ENCODE peak calls at places on chromosome 21, in nine cellular contexts. E, O, L, R, V, S, W, Z and A are unnamed samples.
A peak's percentile ranks its signal among the peaks of the same experiment; 100 is the strongest.

GRCh38 chr21:41282412-41282811 is 34.2 kb upstream of the FAM3B start:
- DNase-seq in E (no peak), O (no peak), L (no peak), R (no peak), V (no peak), S (no peak), W (no peak), Z (no peak), A (no peak)

GRCh38 chr21:33313183-33313582 is 11.6 kb upstream of the IFNAR1 start:
- DNase-seq in E (no peak), O (no peak), L (no peak), R (no peak), V (no peak), S (no peak), W (no peak), Z (no peak), A (no peak)

GRCh38 chr21:46151989-46152938 is 3.1 kb downstream of the FTCD start:
- DNase-seq in E (no peak), O (no peak), L (no peak), R (no peak), V (no peak), S (no peak), W (no peak), Z (no peak), A (no peak)

GRCh38 chr21:15992171-15992570 is 262.4 kb downstream of the USP25 start:
- DNase-seq in E (peak; percentile 63), O (peak; percentile 67), L (no peak), R (no peak), V (peak; percentile 63), S (no peak), W (no peak), Z (no peak), A (no peak)

GRCh38 chr21:28937737-28938136 is 54.9 kb downstream of the LTN1 start:
- DNase-seq in E (no peak), O (no peak), L (no peak), R (no peak), V (no peak), S (no peak), W (no peak), Z (no peak), A (no peak)

GRCh38 chr21:43634618-43635017 is 24.7 kb downstream of the HSF2BP start:
- DNase-seq in E (peak; percentile 60), O (peak; percentile 56), L (no peak), R (no peak), V (peak; percentile 25), S (no peak), W (no peak), Z (no peak), A (no peak)

GRCh38 chr21:45085700-45086099 is 11.3 kb downstream of the ADARB1 start:
- DNase-seq in E (no peak), O (no peak), L (no peak), R (no peak), V (no peak), S (no peak), W (no peak), Z (no peak), A (no peak)

GRCh38 chr21:44020551-44020950 is 8.4 kb downstream of the TRAPPC10 start:
- DNase-seq in E (no peak), O (no peak), L (no peak), R (no peak), V (no peak), S (no peak), W (no peak), Z (no peak), A (no peak)

GRCh38 chr21:28671549-28672195 is 321.0 kb downstream of the LTN1 start:
- DNase-seq in E (no peak), O (no peak), L (no peak), R (no peak), V (no peak), S (no peak), W (no peak), Z (no peak), A (no peak)

GRCh38 chr21:43025636-43026180 is 49.9 kb downstream of the CBS start:
- DNase-seq in E (peak; percentile 78), O (peak; percentile 69), L (no peak), R (no peak), V (peak; percentile 85), S (peak; percentile 89), W (peak; percentile 13), Z (peak; percentile 86), A (no peak)

GRCh38 chr21:41369105-41369914 is 7.5 kb downstream of the MX2 start:
- DNase-seq in E (peak; percentile 3), O (no peak), L (no peak), R (no peak), V (no peak), S (no peak), W (no peak), Z (no peak), A (no peak)

GRCh38 chr21:45508607-45509565 is 33.4 kb downstream of the SLC19A1 start:
- DNase-seq in E (no peak), O (no peak), L (no peak), R (no peak), V (no peak), S (no peak), W (no peak), Z (no peak), A (no peak)

GRCh38 chr21:22575165-22575584 is 1577.0 kb downstream of the NCAM2 start:
- DNase-seq in E (no peak), O (no peak), L (no peak), R (no peak), V (no peak), S (peak; percentile 10), W (no peak), Z (no peak), A (no peak)

GRCh38 chr21:28592205-28592845 is 400.4 kb downstream of the LTN1 start:
- DNase-seq in E (no peak), O (no peak), L (no peak), R (no peak), V (no peak), S (no peak), W (no peak), Z (no peak), A (no peak)

GRCh38 chr21:23809573-23809972 is 1797.7 kb downstream of the MRPL39 start:
- DNase-seq in E (no peak), O (no peak), L (no peak), R (no peak), V (no peak), S (no peak), W (no peak), Z (no peak), A (no peak)

GRCh38 chr21:41418956-41419680 is 6.9 kb upstream of the MX1 start:
- DNase-seq in E (no peak), O (no peak), L (no peak), R (no peak), V (no peak), S (no peak), W (no peak), Z (no peak), A (no peak)

GRCh38 chr21:39110431-39110830 is 72.8 kb downstream of the PSMG1 start:
- DNase-seq in E (no peak), O (no peak), L (no peak), R (no peak), V (peak; percentile 35), S (no peak), W (no peak), Z (no peak), A (no peak)

GRCh38 chr21:44293551-44294231 is 6.2 kb upstream of the PFKL start:
- DNase-seq in E (no peak), O (no peak), L (peak; percentile 42), R (no peak), V (no peak), S (no peak), W (no peak), Z (no peak), A (no peak)

GRCh38 chr21:46424062-46424591 is 34.6 kb upstream of the DIP2A start:
- DNase-seq in E (no peak), O (no peak), L (peak; percentile 10), R (no peak), V (no peak), S (no peak), W (no peak), Z (no peak), A (no peak)

GRCh38 chr21:35139382-35139715 is 90.2 kb upstream of the RUNX1 start:
- DNase-seq in E (no peak), O (no peak), L (no peak), R (no peak), V (no peak), S (no peak), W (no peak), Z (no peak), A (no peak)

GRCh38 chr21:38243732-38244406 is 12.9 kb upstream of the KCNJ15 start:
- DNase-seq in E (no peak), O (no peak), L (no peak), R (no peak), V (no peak), S (no peak), W (no peak), Z (no peak), A (no peak)

GRCh38 chr21:26115899-26116298 is 54.7 kb downstream of the APP start:
- DNase-seq in E (peak; percentile 91), O (peak; percentile 47), L (no peak), R (no peak), V (peak; percentile 75), S (no peak), W (no peak), Z (peak; percentile 66), A (no peak)

GRCh38 chr21:45999581-46000181 is 18.1 kb downstream of the COL6A1 start:
- DNase-seq in E (no peak), O (no peak), L (no peak), R (no peak), V (no peak), S (no peak), W (no peak), Z (no peak), A (no peak)

GRCh38 chr21:24899138-24899537 is 708.1 kb downstream of the MRPL39 start:
- DNase-seq in E (no peak), O (no peak), L (no peak), R (no peak), V (no peak), S (no peak), W (no peak), Z (no peak), A (no peak)

GRCh38 chr21:41559658-41560599 is 52.0 kb upstream of the TMPRSS2 start:
- DNase-seq in E (peak; percentile 57), O (peak; percentile 78), L (peak; percentile 67), R (no peak), V (no peak), S (peak; percentile 20), W (no peak), Z (peak; percentile 17), A (no peak)

GRCh38 chr21:46255758-46256337 is 27.3 kb upstream of the LSS start:
- DNase-seq in E (no peak), O (no peak), L (no peak), R (no peak), V (no peak), S (no peak), W (no peak), Z (no peak), A (no peak)

GRCh38 chr21:15986277-15986676 is 256.5 kb downstream of the USP25 start:
- DNase-seq in E (no peak), O (no peak), L (no peak), R (no peak), V (no peak), S (no peak), W (no peak), Z (no peak), A (no peak)

GRCh38 chr21:32534113-32534512 is 51.2 kb downstream of the TCP10L start:
- DNase-seq in E (no peak), O (no peak), L (no peak), R (no peak), V (no peak), S (no peak), W (no peak), Z (no peak), A (no peak)

GRCh38 chr21:38148046-38148445 is 108.7 kb upstream of the KCNJ15 start:
- DNase-seq in E (no peak), O (peak; percentile 11), L (no peak), R (no peak), V (no peak), S (no peak), W (no peak), Z (no peak), A (no peak)

GRCh38 chr21:14862794-14863720 is 201.7 kb downstream of the NRIP1 start:
- DNase-seq in E (peak; percentile 60), O (peak; percentile 24), L (no peak), R (no peak), V (peak; percentile 26), S (no peak), W (no peak), Z (peak; percentile 15), A (no peak)

GRCh38 chr21:25528511-25528910 is 78.8 kb downstream of the MRPL39 start:
- DNase-seq in E (no peak), O (no peak), L (no peak), R (no peak), V (no peak), S (no peak), W (no peak), Z (no peak), A (no peak)